ENCODE peak calls at places on chromosomes 2 and 18, in ten cellular contexts. N is fibroblast of pulmonary artery, Y is lower leg skin, V is A549, C is cardiac fibroblast, B is endodermal cell, Q is cardiac muscle cell, J is H1, P is stomach, T is prostate gland. I is an unnamed sample.

GRCh38 chr18:78595924-78596573 is 383.6 kb upstream of the SALL3 start:
- DNase-seq in P (no peak), T (no peak), C (no peak), B (no peak), Q (no peak), V (no peak), Y (peak; percentile 58), N (no peak), J (no peak), I (no peak)

GRCh38 chr18:13530879-13531387 is 195.4 kb downstream of the FAM210A start:
- DNase-seq in C (peak; percentile 46), T (peak; percentile 38), Y (peak; percentile 92), B (peak; percentile 82), P (peak; percentile 51), N (peak; percentile 55), V (peak; percentile 46), J (no peak), Q (peak; percentile 57), I (peak; percentile 31)

GRCh38 chr2:39902103-39902502 is 123.0 kb upstream of the THUMPD2 start:
- DNase-seq in Q (no peak), P (no peak), J (no peak), V (no peak), T (no peak), Y (no peak), C (peak; percentile 5), N (peak; percentile 32), B (no peak), I (no peak)

GRCh38 chr18:36440614-36441013 is 143.1 kb downstream of the FHOD3 start:
- DNase-seq in B (no peak), Y (peak; percentile 26), V (no peak), Q (no peak), P (no peak), J (no peak), C (no peak), N (peak; percentile 35), T (no peak), I (no peak)

GRCh38 chr2:157760949-157761348 is 115.2 kb downstream of the ACVR1 start:
- DNase-seq in C (no peak), P (no peak), Y (no peak), V (no peak), T (no peak), B (no peak), N (no peak), J (no peak), Q (no peak), I (no peak)

GRCh38 chr18:77705301-77705700 is 455.7 kb downstream of the GALR1 start:
- DNase-seq in V (no peak), C (no peak), P (no peak), T (no peak), B (no peak), J (no peak), Q (no peak), Y (no peak), N (no peak), I (no peak)

GRCh38 chr2:238700122-238700457 is 147.8 kb upstream of the TWIST2 start:
- DNase-seq in V (no peak), N (peak; percentile 81), Q (no peak), Y (peak; percentile 82), T (no peak), J (no peak), P (no peak), B (peak; percentile 28), C (peak; percentile 82), I (peak; percentile 50)

GRCh38 chr2:42859801-42860200 is 67.4 kb upstream of the HAAO start:
- DNase-seq in V (no peak), J (no peak), Y (no peak), T (no peak), P (no peak), C (peak; percentile 82), B (no peak), Q (no peak), N (peak; percentile 86), I (no peak)

GRCh38 chr2:64678771-64679615 is 25.3 kb upstream of the SERTAD2 start:
- DNase-seq in Q (no peak), Y (no peak), P (no peak), J (no peak), V (no peak), B (no peak), T (no peak), C (no peak), N (no peak), I (no peak)

GRCh38 chr2:119430023-119430498 is 1.6 kb upstream of the TMEM37 start:
- DNase-seq in N (no peak), Y (peak; percentile 82), C (no peak), V (no peak), B (no peak), T (no peak), J (no peak), Q (no peak), P (no peak), I (no peak)

GRCh38 chr2:6917071-6917760 is at the start of gene RNF144A:
- DNase-seq in V (peak; percentile 53), T (peak; percentile 35), B (peak; percentile 89), N (peak; percentile 48), Q (peak; percentile 84), C (peak; percentile 67), P (peak; percentile 64), Y (no peak), J (peak; percentile 87), I (peak; percentile 76)

GRCh38 chr2:39266139-39266805 is 22.5 kb upstream of the CDKL4 start:
- DNase-seq in V (no peak), T (no peak), C (no peak), Q (no peak), J (no peak), P (no peak), B (no peak), Y (no peak), N (peak; percentile 6), I (no peak)

GRCh38 chr18:23238651-23239349 is 103.5 kb downstream of the CABLES1 start:
- DNase-seq in C (peak; percentile 76), Y (no peak), J (no peak), N (peak; percentile 66), B (no peak), P (no peak), T (no peak), Q (no peak), V (no peak), I (no peak)

GRCh38 chr18:74468547-74469014 is 11.5 kb upstream of the DIPK1C start:
- DNase-seq in J (no peak), C (peak; percentile 73), T (peak; percentile 58), B (no peak), Y (no peak), Q (no peak), P (no peak), V (no peak), N (peak; percentile 69), I (no peak)

GRCh38 chr18:46281185-46282176 is 177.3 kb downstream of the HAUS1 start:
- DNase-seq in Q (peak; percentile 83), T (peak; percentile 64), Y (peak; percentile 87), N (peak; percentile 83), J (peak; percentile 88), P (peak; percentile 63), C (peak; percentile 84), B (peak; percentile 94), V (peak; percentile 60), I (peak; percentile 43)
- H3K4me3 ChIP-seq in Q (no peak overlapping the region), T (no peak overlapping the region), Y (no peak overlapping the region), N (no peak overlapping the region), J (no peak overlapping the region), P (no peak overlapping the region), C (no peak overlapping the region), B (no peak overlapping the region), V (no peak overlapping the region), I (no peak overlapping the region)

GRCh38 chr2:196750291-196750923 is 49.1 kb downstream of the GTF3C3 start:
- DNase-seq in C (no peak), T (no peak), B (peak; percentile 54), P (no peak), N (no peak), V (no peak), Y (no peak), Q (no peak), J (no peak), I (no peak)

GRCh38 chr2:196745711-196746110 is 53.8 kb downstream of the GTF3C3 start:
- DNase-seq in B (no peak), T (no peak), Q (no peak), C (no peak), J (no peak), N (no peak), Y (no peak), P (no peak), V (no peak), I (no peak)

GRCh38 chr2:196748123-196748522 is 51.4 kb downstream of the GTF3C3 start:
- DNase-seq in N (no peak), T (no peak), Q (no peak), Y (no peak), J (no peak), C (no peak), P (no peak), V (no peak), B (no peak), I (no peak)

GRCh38 chr2:196750977-196751631 is 48.4 kb downstream of the GTF3C3 start:
- DNase-seq in C (peak; percentile 78), V (peak; percentile 79), B (peak; percentile 93), Q (peak; percentile 63), N (peak; percentile 81), Y (no peak), J (peak; percentile 85), T (peak; percentile 16), P (peak; percentile 59), I (peak; percentile 68)
- TF ChIP-seq CTCF in C (peak; percentile 92), V (peak; percentile 67), B (peak; percentile 95), Q (peak; percentile 91), N (peak; percentile 87), Y (no peak), J (peak; percentile 37), T (peak; percentile 53), P (no peak), I (peak; percentile 63)

DNA sequence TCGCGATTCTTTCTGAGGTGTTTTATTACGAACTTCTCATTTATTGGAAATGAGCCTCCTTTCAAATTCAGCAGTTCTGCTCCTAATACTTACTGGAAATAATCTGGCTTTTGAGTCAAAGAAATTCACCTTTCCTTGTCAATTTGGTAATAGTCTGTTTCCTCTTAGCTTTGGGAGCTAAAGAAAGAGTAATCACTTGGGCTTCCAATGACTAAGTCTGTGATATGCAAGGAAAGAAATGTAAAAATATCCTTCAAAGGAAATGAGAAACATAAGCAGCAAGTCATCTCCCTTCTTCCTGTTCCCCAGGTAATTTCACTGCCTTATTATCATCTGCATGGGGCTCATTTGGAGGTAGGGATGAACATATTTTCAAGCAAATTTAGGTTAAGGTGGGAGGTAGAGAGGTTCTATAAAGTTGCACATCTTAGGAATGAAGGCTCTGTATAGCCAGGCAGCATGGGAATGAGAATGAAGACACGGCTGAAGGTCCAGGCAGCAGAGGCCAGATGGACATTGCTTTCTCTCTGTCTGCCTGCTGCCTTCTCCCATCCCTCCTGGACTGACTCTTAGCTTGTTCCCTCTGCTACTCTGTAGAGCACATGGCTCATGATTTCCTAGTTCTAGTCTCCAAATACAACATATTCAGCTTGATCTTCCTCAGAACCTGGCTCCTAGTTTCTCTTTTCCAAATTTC is 1.0 kb downstream of the SPP2 start:
- DNase-seq in C (no peak), Q (no peak), N (no peak), P (no peak), J (no peak), T (no peak), V (no peak), B (no peak), Y (no peak), I (no peak)
- H3K4me3 ChIP-seq in C (no peak overlapping the region), Q (no peak overlapping the region), N (no peak overlapping the region), P (no peak overlapping the region), J (no peak overlapping the region), T (no peak overlapping the region), V (no peak overlapping the region), B (no peak overlapping the region), Y (no peak overlapping the region), I (no peak overlapping the region)

DNA sequence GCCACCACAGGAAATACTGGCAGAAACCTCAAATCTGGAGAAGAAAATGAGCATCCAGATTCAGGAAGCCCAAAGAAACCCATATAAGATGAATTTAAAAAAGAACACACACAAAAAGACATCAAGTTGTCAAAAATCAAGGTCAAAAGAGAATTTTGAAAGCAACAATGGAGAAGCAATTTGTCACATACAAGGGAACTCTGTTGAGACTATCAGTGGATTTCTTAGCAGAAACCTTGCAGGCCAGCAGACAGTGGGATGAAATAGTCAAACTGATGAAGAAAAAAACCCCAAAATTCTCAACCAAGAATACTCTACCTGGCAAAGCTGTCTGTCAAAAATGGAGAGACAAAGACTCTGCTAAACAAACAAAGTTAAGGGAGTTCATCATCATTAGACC is 272.6 kb downstream of the ADCYAP1 start:
- DNase-seq in Q (no peak), P (no peak), J (no peak), Y (no peak), N (no peak), B (no peak), V (no peak), C (no peak), T (no peak), I (no peak)
- TF ChIP-seq CTCF in Q (no peak), P (no peak), J (no peak), Y (no peak), N (no peak), B (no peak), V (no peak), C (no peak), T (no peak), I (no peak)